ENCODE peak calls at places on chromosomes 12 and 14, in four cellular contexts. T is K562, K is H1, I is GM12878. J is an unnamed sample.

GRCh38 chr14:25400607-25401206 is 350.8 kb upstream of the STXBP6 start:
- DNase-seq in T (peak; percentile 13), K (no peak), I (no peak), J (peak; percentile 70)

GRCh38 chr14:67525389-67525788 is 7.7 kb upstream of the PLEKHH1 start:
- DNase-seq in T (no peak), K (no peak), I (no peak), J (no peak)

GRCh38 chr12:107492393-107493134 is 193.0 kb upstream of the PWP1 start:
- DNase-seq in T (no peak), K (no peak), I (no peak), J (peak; percentile 40)

GRCh38 chr14:32201816-32202467 is at the start of gene RNU6-7:
- DNase-seq in T (no peak), K (no peak), I (no peak), J (peak; percentile 61)

GRCh38 chr14:95285566-95285965 is 34.1 kb downstream of the CLMN start:
- DNase-seq in T (no peak), K (no peak), I (no peak), J (no peak)

GRCh38 chr14:96351986-96352385 is 11.2 kb downstream of the ATG2B start:
- DNase-seq in T (no peak), K (no peak), I (no peak), J (no peak)

GRCh38 chr12:52800259-52800917 is 4.5 kb upstream of the KRT3 start:
- DNase-seq in T (no peak), K (no peak), I (no peak), J (no peak)

GRCh38 chr12:106246891-106247730 is 709 bp downstream of the CKAP4 start:
- DNase-seq in T (peak; percentile 29), K (no peak), I (no peak), J (no peak)

GRCh38 chr12:69653703-69654102 is 43.0 kb upstream of the LRRC10 start:
- DNase-seq in T (no peak), K (no peak), I (no peak), J (no peak)

GRCh38 chr14:24360281-24360680 is 7.7 kb upstream of the NFATC4 start:
- DNase-seq in T (no peak), K (no peak), I (no peak), J (no peak)

GRCh38 chr12:56252649-56253048 is 5.5 kb downstream of the ANKRD52 start:
- DNase-seq in T (no peak), K (no peak), I (no peak), J (no peak)

GRCh38 chr12:106903241-106903950 is 52.3 kb upstream of the TMEM263 start:
- DNase-seq in T (peak; percentile 93), K (peak; percentile 27), I (no peak), J (peak; percentile 33)

GRCh38 chr14:52031781-52032180 is 37.1 kb downstream of the NID2 start:
- DNase-seq in T (no peak), K (no peak), I (no peak), J (no peak)

GRCh38 chr12:817941-818600 is 65.7 kb downstream of the WNK1 start:
- DNase-seq in T (no peak), K (no peak), I (no peak), J (no peak)

GRCh38 chr12:54045868-54046529 is 7.6 kb upstream of the HOXC4 start:
- DNase-seq in T (no peak), K (no peak), I (no peak), J (no peak)

GRCh38 chr14:58072288-58073071 is 79.5 kb downstream of the ARMH4 start:
- DNase-seq in T (peak; percentile 52), K (no peak), I (peak; percentile 13), J (peak; percentile 56)

GRCh38 chr14:23556700-23557440 is 799 bp downstream of the THTPA start:
- DNase-seq in T (no peak), K (no peak), I (no peak), J (no peak)

GRCh38 chr12:47905313-47905730 is 528 bp upstream of the VDR start:
- DNase-seq in T (peak; percentile 58), K (peak; percentile 61), I (no peak), J (no peak)

GRCh38 chr12:90999946-91000345 is 4.8 kb downstream of the EPYC start:
- DNase-seq in T (no peak), K (no peak), I (no peak), J (no peak)

GRCh38 chr12:2804390-2805145 is 7.9 kb upstream of the ITFG2 start:
- DNase-seq in T (no peak), K (no peak), I (no peak), J (no peak)

GRCh38 chr12:58034311-58034710 is 92.9 kb downstream of the ATP23 start:
- DNase-seq in T (no peak), K (no peak), I (no peak), J (no peak)
- TF ChIP-seq RFX5 in T (no peak), K (no peak), I (no peak), J (no peak)

DNA sequence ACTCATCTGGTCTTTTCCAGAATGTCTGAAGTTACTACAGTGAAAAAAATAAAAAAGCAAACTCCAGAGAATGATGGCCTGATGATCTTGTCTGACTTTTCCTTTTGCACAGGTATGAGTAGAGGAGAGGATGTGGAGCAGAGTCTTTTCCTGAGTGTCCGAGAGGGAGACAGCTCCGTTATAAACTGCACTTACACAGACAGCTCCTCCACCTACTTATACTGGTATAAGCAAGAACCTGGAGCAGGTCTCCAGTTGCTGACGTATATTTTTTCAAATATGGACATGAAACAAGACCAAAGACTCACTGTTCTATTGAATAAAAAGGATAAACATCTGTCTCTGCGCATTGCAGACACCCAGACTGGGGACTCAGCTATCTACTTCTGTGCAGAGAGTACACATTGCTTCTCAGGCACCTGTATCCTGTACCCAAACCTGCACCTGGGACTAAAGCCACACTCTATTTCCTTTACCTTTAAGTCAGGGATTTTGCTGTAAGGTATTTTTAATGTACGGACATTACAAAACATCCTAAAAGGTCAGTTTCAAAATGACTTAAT is 75.8 kb upstream of the OR4E1 start:
- DNase-seq in T (no peak), K (no peak), I (no peak), J (no peak)
- TF ChIP-seq ZNF274 in T (no peak), K (no peak), I (no peak), J (no peak)

GRCh38 chr12:75887979-75888378 is 143.6 kb downstream of the PHLDA1 start:
- DNase-seq in T (no peak), K (no peak), I (no peak), J (no peak)
- TF ChIP-seq RFX5 in T (no peak), K (no peak), I (no peak), J (no peak)

GRCh38 chr12:122215789-122216188 is 10.1 kb downstream of the DIABLO start:
- DNase-seq in T (no peak), K (no peak), I (no peak), J (no peak)
- TF ChIP-seq ZNF274 in T (no peak), K (no peak), I (no peak), J (no peak)

GRCh38 chr14:99006271-99006670 is 265.7 kb downstream of the BCL11B start:
- DNase-seq in T (no peak), K (no peak), I (no peak), J (no peak)

GRCh38 chr14:99007795-99008194 is 264.2 kb downstream of the BCL11B start:
- DNase-seq in T (no peak), K (no peak), I (no peak), J (no peak)

GRCh38 chr14:99003646-99004045 is 268.4 kb downstream of the BCL11B start:
- DNase-seq in T (no peak), K (no peak), I (no peak), J (no peak)

GRCh38 chr14:99001241-99001640 is 270.8 kb downstream of the BCL11B start:
- DNase-seq in T (no peak), K (no peak), I (no peak), J (no peak)

DNA sequence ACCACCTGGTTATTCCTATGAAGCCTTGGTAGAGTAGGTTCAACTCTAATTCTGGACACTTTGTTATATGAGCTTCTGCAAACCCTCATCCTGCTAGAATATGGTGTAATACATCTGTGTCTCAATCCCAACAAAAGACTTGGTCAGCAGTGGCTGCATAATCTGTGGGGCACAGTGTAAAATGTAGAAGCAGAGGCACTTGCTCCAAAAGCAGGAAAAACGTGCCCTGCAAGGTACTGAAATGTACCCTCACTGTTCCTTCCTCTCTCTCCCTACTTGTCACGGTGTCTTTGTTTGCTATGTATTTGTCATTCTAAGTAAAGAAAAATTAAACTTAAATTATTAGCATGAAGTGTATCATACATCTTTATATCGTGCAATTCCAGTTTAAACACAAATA is 267.9 kb downstream of the BCL11B start:
- DNase-seq in T (no peak), K (no peak), I (no peak), J (no peak)
- TF ChIP-seq RFX5 in T (no peak), K (no peak), I (no peak), J (no peak)

J was measured in HepG2.